ENCODE peak calls at places on chromosomes 7 and 10, in four cellular contexts. U, L, E and I are unnamed samples.

GRCh38 chr10:93071177-93071472 is 2.6 kb upstream of the CYP26A1 start:
- DNase-seq in E (no peak), U (no peak), L (no peak), I (no peak)

GRCh38 chr10:86419101-86419500 is 52.5 kb upstream of the GRID1 start:
- DNase-seq in L (no peak), U (no peak), E (no peak), I (no peak)

GRCh38 chr10:60894816-60895215 is 49.2 kb downstream of the RHOBTB1 start:
- DNase-seq in U (peak; percentile 2), L (no peak), E (peak; percentile 20), I (no peak)

GRCh38 chr7:7554021-7554432 is 12.7 kb upstream of the MIOS start:
- DNase-seq in U (peak; percentile 72), L (no peak), E (no peak), I (no peak)

GRCh38 chr10:1643911-1644810 is 93.2 kb downstream of the ADARB2 start:
- DNase-seq in E (no peak), U (no peak), L (no peak), I (no peak)

GRCh38 chr10:100186813-100187212 is 984 bp upstream of the ERLIN1 start:
- DNase-seq in L (no peak), E (no peak), U (peak; percentile 22), I (no peak)

GRCh38 chr7:100503350-100503735 is 19.6 kb downstream of the NYAP1 start:
- DNase-seq in L (no peak), U (peak; percentile 75), E (no peak), I (no peak)

GRCh38 chr7:154568346-154568745 is 434.6 kb downstream of the PAXIP1 start:
- DNase-seq in L (no peak), U (no peak), E (no peak), I (no peak)

GRCh38 chr10:71939861-71940474 is 24.2 kb upstream of the CHST3 start:
- DNase-seq in L (no peak), U (no peak), E (no peak), I (no peak)

GRCh38 chr7:55130554-55131198 is 111.9 kb downstream of the EGFR start:
- DNase-seq in E (peak; percentile 75), U (peak; percentile 96), L (no peak), I (no peak)

GRCh38 chr10:133364645-133365431 is 7.0 kb upstream of the FUOM start:
- DNase-seq in L (no peak), U (no peak), E (no peak), I (no peak)

GRCh38 chr10:4316166-4316810 is 509.7 kb upstream of the AKR1E2 start:
- DNase-seq in L (no peak), U (peak; percentile 96), E (no peak), I (no peak)

GRCh38 chr7:132742152-132742551 is 165.9 kb upstream of the PLXNA4 start:
- DNase-seq in U (peak; percentile 70), L (no peak), E (peak; percentile 72), I (no peak)

GRCh38 chr7:20793686-20794394 is 7.2 kb upstream of the SP8 start:
- DNase-seq in E (no peak), L (no peak), U (no peak), I (no peak)

GRCh38 chr10:77501846-77502251 is 135.8 kb downstream of the KCNMA1 start:
- DNase-seq in U (peak; percentile 80), E (peak; percentile 29), L (no peak), I (no peak)

GRCh38 chr7:38506756-38507155 is 124.4 kb downstream of the AMPH start:
- DNase-seq in E (no peak), U (no peak), L (no peak), I (no peak)

GRCh38 chr7:2853147-2853546 is 9.0 kb upstream of the GNA12 start:
- DNase-seq in U (no peak), E (peak; percentile 38), L (no peak), I (no peak)

GRCh38 chr7:73613954-73614735 is 10.2 kb downstream of the MLXIPL start:
- DNase-seq in U (no peak), E (no peak), L (no peak), I (no peak)

GRCh38 chr10:43323245-43323644 is 48.2 kb upstream of the FXYD4 start:
- DNase-seq in E (no peak), L (no peak), U (no peak), I (no peak)

GRCh38 chr7:102170417-102170970 is 116.2 kb upstream of the SH2B2 start:
- DNase-seq in U (no peak), L (no peak), E (peak; percentile 33), I (no peak)

GRCh38 chr7:138663741-138664710 is 37.1 kb downstream of the SVOPL start:
- DNase-seq in L (no peak), U (no peak), E (no peak), I (no peak)

GRCh38 chr7:80275192-80275605 is 140.6 kb downstream of the GNAI1 start:
- DNase-seq in L (no peak), E (peak; percentile 7), U (no peak), I (no peak)

GRCh38 chr7:76009672-76010600 is 15.5 kb upstream of the TMEM120A start:
- DNase-seq in L (no peak), E (no peak), U (no peak), I (no peak)

GRCh38 chr10:97081621-97082235 is 104.0 kb downstream of the SLIT1 start:
- DNase-seq in E (peak; percentile 68), U (peak; percentile 73), L (peak; percentile 30), I (peak; percentile 24)

GRCh38 chr10:118930614-118931013 is 98.9 kb upstream of the NANOS1 start:
- DNase-seq in L (no peak), E (no peak), U (no peak), I (no peak)

GRCh38 chr7:11552676-11553075 is 279.3 kb downstream of the THSD7A start:
- DNase-seq in U (no peak), L (no peak), E (no peak), I (no peak)

GRCh38 chr10:80459047-80459865 is 5.1 kb downstream of the TSPAN14 start:
- DNase-seq in E (peak; percentile 40), U (peak; percentile 87), L (peak; percentile 55), I (peak; percentile 56)

GRCh38 chr7:55477781-55478374 is 94.4 kb downstream of the VOPP1 start:
- DNase-seq in U (peak; percentile 93), E (no peak), L (no peak), I (no peak)

GRCh38 chr10:75444781-75445386 is 13.5 kb downstream of the LRMDA start:
- DNase-seq in L (no peak), U (peak; percentile 34), E (no peak), I (no peak)

GRCh38 chr10:97328646-97329453 is 5.7 kb downstream of the FRAT2 start:
- DNase-seq in L (no peak), E (no peak), U (no peak), I (no peak)